ENCODE peak calls at places on chromosomes 11 and 22, in nine cellular contexts. T, W, K, P, J, V, O, S and Z are unnamed samples.

GRCh38 chr11:2214527-2215229 is 43.1 kb upstream of the TH start:
- DNase-seq in T (no peak), W (peak), J (no peak), S (no peak), P (peak), V (peak), K (no peak), O (no peak), Z (peak)

GRCh38 chr11:2825261-2825885 is 60.2 kb downstream of the CDKN1C start:
- DNase-seq in J (peak), S (peak), T (no peak), P (peak), V (peak), O (peak), W (no peak), K (peak), Z (peak)

GRCh38 chr11:35077709-35078695 is 61.0 kb upstream of the CD44 start:
- DNase-seq in T (peak), K (peak), P (no peak), O (no peak), J (peak), V (no peak), W (no peak), S (no peak), Z (no peak)

GRCh38 chr11:81993755-81994154 is 739.9 kb downstream of the FAM181B start:
- DNase-seq in J (no peak), W (no peak), P (no peak), T (no peak), O (no peak), K (no peak), V (no peak), S (no peak), Z (no peak)

GRCh38 chr11:23078289-23078971 is 218.2 kb upstream of the CCDC179 start:
- DNase-seq in O (no peak), J (peak), S (no peak), P (no peak), T (no peak), V (no peak), K (peak), W (no peak), Z (no peak)

GRCh38 chr22:25987948-25988347 is 181.3 kb upstream of the SEZ6L start:
- DNase-seq in O (no peak), V (no peak), P (no peak), J (no peak), S (no peak), T (no peak), K (no peak), W (no peak), Z (no peak)

GRCh38 chr22:17938484-17938924 is 85.9 kb downstream of the MICAL3 start:
- DNase-seq in K (peak), P (no peak), W (no peak), S (no peak), T (no peak), V (no peak), O (no peak), J (peak), Z (no peak)

GRCh38 chr22:25364736-25365241 is 145.3 kb downstream of the CRYBB2 start:
- DNase-seq in W (peak), T (no peak), K (no peak), J (peak), P (no peak), O (peak), V (no peak), S (no peak), Z (no peak)

GRCh38 chr11:76550781-76551180 is 106.0 kb downstream of the EMSY start:
- DNase-seq in T (no peak), P (no peak), J (no peak), V (no peak), S (no peak), K (no peak), O (no peak), W (no peak), Z (no peak)

GRCh38 chr11:106787454-106787853 is 230.8 kb downstream of the GUCY1A2 start:
- DNase-seq in W (no peak), S (no peak), P (no peak), O (no peak), V (no peak), J (no peak), K (no peak), T (no peak), Z (no peak)

GRCh38 chr22:26004477-26004876 is 164.8 kb upstream of the SEZ6L start:
- DNase-seq in P (no peak), V (no peak), O (no peak), T (no peak), W (no peak), S (no peak), K (no peak), J (no peak), Z (no peak)

GRCh38 chr11:870127-870413 is 27.4 kb downstream of the TSPAN4 start:
- DNase-seq in O (no peak), S (no peak), T (no peak), P (no peak), W (no peak), K (no peak), J (no peak), V (no peak), Z (no peak)

GRCh38 chr11:83119216-83119615 is 37.7 kb upstream of the PCF11 start:
- DNase-seq in O (no peak), P (no peak), W (no peak), V (no peak), J (peak), K (no peak), T (no peak), S (no peak), Z (no peak)
- TF ChIP-seq CTCF in O (no peak), P (no peak), W (no peak), V (no peak), J (no peak), K (no peak), T (no peak), S (no peak), Z (no peak)

DNA sequence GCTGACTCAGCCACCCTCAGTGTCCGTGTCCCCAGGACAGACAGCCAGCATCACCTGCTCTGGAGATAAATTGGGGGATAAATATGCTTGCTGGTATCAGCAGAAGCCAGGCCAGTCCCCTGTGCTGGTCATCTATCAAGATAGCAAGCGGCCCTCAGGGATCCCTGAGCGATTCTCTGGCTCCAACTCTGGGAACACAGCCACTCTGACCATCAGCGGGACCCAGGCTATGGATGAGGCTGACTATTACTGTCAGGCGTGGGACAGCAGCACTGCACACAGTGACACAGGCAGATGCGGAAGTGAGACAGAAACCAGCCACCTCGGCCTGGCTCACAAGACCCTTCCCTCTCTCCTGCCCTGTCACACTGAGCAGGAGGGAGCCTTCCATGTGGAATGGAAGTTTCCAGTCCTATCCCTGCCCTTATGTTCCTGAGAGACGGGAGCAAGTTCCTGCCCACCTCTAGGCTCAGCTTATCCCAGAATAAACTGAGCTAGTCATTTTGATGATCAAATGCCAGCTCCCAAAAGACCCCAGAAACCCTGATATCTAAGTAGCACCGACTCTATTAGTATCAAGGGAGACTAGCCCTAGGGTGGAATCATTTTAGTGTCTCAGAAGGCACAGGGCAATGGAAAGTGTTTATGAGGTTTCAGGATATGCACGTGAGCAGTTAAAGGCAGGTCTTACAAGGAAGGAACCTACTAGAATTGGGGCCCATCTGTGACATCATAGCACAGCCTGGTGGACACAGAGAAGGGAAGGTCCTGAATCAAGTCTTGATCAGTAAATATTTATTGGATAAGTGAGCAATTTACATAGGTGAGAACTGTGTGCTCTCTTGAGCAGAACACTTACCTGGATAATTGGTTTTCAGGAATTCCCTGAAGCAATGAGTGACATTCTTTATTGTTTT is 6.2 kb upstream of the IGLL5 start:
- DNase-seq in O (no peak), T (no peak), S (no peak), J (no peak), K (no peak), P (peak), W (no peak), V (no peak), Z (no peak)
- H3K4me3 ChIP-seq in O (no peak), T (no peak), S (no peak), J (no peak), K (no peak), P (no peak), W (no peak), V (no peak), Z (no peak)

GRCh38 chr11:103537904-103538502 is 428.8 kb downstream of the DYNC2H1 start:
- DNase-seq in P (no peak), K (peak), O (no peak), T (no peak), V (no peak), J (peak), S (no peak), W (no peak), Z (no peak)
- TF ChIP-seq CTCF in P (no peak), K (peak), O (no peak), T (peak), V (no peak), J (peak), S (no peak), W (peak), Z (no peak)

DNA sequence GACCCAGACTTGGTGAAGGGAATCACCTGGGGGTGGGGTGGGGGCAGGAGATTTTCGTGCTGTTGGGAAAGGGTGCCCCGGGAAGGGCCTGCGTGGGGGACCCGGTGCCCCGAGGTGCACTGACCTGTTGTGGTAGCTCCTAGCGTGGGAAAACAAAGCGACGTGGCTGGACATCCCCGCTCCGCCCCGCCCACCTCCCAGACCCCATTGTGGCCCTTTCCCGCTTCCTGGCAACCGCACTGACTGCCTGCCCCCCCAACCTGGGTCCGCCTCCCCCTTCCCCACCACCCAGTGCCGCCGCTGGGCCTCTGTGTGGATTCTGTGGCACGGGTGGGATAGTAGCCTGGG is 2.5 kb upstream of the TYMP start:
- DNase-seq in W (no peak), J (no peak), T (no peak), O (no peak), K (no peak), V (no peak), S (peak), P (no peak), Z (peak)
- H3K4me3 ChIP-seq in W (no peak), J (peak), T (peak), O (peak), K (peak), V (peak), S (peak), P (peak), Z (peak)

GRCh38 chr11:95138448-95138847 is 48.8 kb downstream of the ENDOD1 start:
- DNase-seq in J (no peak), K (peak), T (no peak), S (no peak), O (no peak), P (no peak), W (no peak), V (no peak), Z (no peak)
- TF ChIP-seq CTCF in J (peak), K (peak), T (no peak), S (no peak), O (peak), P (no peak), W (peak), V (no peak), Z (no peak)

DNA sequence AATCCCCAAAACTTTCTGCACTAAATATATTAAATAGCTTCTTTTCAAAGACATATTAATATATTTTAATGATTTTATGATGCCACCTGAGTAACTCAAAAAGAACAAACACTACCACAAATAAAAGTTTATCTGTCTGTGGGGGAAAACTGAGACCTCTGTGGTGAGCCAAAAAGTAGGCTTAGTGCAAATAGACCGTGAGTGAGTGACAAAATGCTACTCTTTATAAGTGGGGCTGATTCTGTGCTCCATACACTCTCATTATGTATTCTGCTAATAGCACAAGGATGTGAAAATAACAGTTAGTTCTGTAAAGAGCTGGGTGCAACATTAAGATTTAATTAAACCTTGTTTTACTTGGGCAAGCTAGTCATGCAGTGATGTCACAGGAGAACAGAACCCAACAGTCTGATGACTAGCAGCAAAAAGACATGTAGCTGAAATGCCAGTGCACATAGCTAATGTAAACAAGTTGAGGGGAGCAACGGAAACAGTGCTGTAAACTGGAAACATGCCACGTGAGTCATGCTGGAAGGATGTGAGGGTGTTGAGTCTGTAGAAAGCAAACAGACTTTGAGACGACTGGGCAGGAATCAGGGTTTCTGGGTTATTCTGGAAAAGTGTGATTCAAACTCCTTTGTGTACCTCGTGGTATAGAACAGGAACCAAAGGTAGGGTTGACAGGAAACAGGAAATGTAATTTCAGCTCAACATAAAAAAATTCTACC is 1130.4 kb downstream of the LRRC4C start:
- DNase-seq in V (no peak), K (peak), T (peak), O (peak), S (no peak), J (peak), P (no peak), W (no peak), Z (peak)
- H3K4me3 ChIP-seq in V (peak), K (no peak), T (peak), O (no peak), S (no peak), J (no peak), P (no peak), W (no peak), Z (no peak)

DNA sequence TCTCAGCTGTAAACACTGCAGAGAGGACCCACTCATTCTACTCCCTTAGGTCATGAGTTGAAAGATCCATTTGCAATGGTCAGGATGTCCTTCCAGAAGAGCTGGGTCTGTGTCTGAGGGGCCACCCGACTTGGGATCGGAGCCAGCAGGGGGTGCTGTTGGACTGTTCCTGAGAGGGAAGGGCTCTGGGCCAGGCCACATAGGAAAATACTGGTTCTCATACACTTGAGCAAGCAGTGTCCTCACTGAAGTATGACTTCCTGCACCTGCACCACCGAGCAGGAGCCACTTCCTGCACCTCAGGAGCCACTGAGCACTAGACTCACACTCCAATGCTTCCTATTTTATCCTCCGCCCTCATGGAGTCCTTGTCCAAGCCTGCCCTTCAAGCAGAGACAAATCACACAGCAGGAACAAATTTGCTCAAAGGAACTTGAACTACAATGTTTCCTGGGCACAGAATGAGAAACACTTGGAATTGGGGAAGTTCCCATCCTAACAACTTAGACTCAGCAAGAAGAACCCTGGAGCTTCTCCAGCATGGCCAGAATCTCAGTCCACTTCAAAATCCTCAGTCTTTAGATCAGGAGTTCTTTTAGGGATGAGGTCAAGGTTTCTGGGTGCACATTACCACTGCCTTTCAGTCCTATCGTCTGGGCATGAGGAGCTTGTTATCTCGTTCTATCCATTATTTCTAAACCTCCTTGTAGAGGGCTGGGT is 36.6 kb upstream of the VPREB1 start:
- DNase-seq in J (peak), V (no peak), O (peak), S (peak), W (no peak), P (peak), K (peak), T (peak), Z (peak)
- TF ChIP-seq CTCF in J (peak), V (no peak), O (peak), S (no peak), W (peak), P (no peak), K (peak), T (peak), Z (peak)

GRCh38 chr11:68039526-68040086 is 781 bp downstream of the TCIRG1 start:
- DNase-seq in K (no peak), V (no peak), W (no peak), T (no peak), J (no peak), S (no peak), P (no peak), O (no peak), Z (no peak)
- H3K4me3 ChIP-seq in K (peak), V (peak), W (peak), T (peak), J (peak), S (peak), P (peak), O (peak), Z (peak)

GRCh38 chr22:35837328-35837727 is 119.7 kb downstream of the APOL5 start:
- DNase-seq in P (no peak), J (no peak), S (no peak), O (no peak), T (no peak), V (no peak), K (no peak), W (no peak), Z (no peak)

GRCh38 chr22:35839811-35840739 is 122.4 kb downstream of the APOL5 start:
- DNase-seq in K (peak), V (peak), T (peak), J (peak), S (peak), W (peak), O (peak), P (peak), Z (peak)

GRCh38 chr22:35841907-35842518 is 124.3 kb downstream of the APOL5 start:
- DNase-seq in P (no peak), V (no peak), T (no peak), S (no peak), J (no peak), K (no peak), O (no peak), W (no peak), Z (no peak)

GRCh38 chr22:35835998-35836691 is 118.5 kb downstream of the APOL5 start:
- DNase-seq in V (no peak), T (peak), J (peak), S (peak), K (peak), W (peak), P (no peak), O (peak), Z (peak)

GRCh38 chr22:35838849-35839646 is 121.4 kb downstream of the APOL5 start:
- DNase-seq in S (no peak), W (no peak), K (peak), P (no peak), O (peak), V (no peak), T (no peak), J (peak), Z (no peak)
- TF ChIP-seq CTCF in S (no peak), W (peak), K (peak), P (no peak), O (peak), V (no peak), T (peak), J (peak), Z (no peak)